ENCODE peak calls at places on chromosome 5, in eight cellular contexts. N, J, T, F, D, L, W and Q are unnamed samples.

GRCh38 chr5:10441992-10442435 is 335 bp downstream of the ROPN1L start:
- DNase-seq in F (peak), L (no peak), N (no peak), D (no peak), T (no peak), J (no peak), W (no peak), Q (peak)

GRCh38 chr5:219492-219891 is 1.4 kb downstream of the SDHA start:
- DNase-seq in W (no peak), N (no peak), L (no peak), T (no peak), F (no peak), D (no peak), J (peak), Q (no peak)

GRCh38 chr5:128038641-128039040 is 44.9 kb upstream of the SLC12A2 start:
- DNase-seq in J (peak), D (no peak), W (no peak), F (no peak), T (no peak), N (no peak), L (no peak), Q (no peak)

GRCh38 chr5:118590806-118591205 is 397.5 kb downstream of the DTWD2 start:
- DNase-seq in J (no peak), L (no peak), D (no peak), T (no peak), W (no peak), F (no peak), N (no peak), Q (no peak)

GRCh38 chr5:112257961-112258360 is 161.1 kb downstream of the EPB41L4A start:
- DNase-seq in J (no peak), W (no peak), D (no peak), F (no peak), T (no peak), L (no peak), N (no peak), Q (no peak)

GRCh38 chr5:154276932-154277331 is 86.4 kb downstream of the GALNT10 start:
- DNase-seq in W (peak), N (peak), T (peak), L (no peak), J (peak), F (no peak), D (no peak), Q (no peak)

GRCh38 chr5:27015758-27016157 is 22.6 kb downstream of the CDH9 start:
- DNase-seq in W (no peak), T (no peak), N (no peak), D (no peak), L (no peak), F (no peak), J (no peak), Q (no peak)

GRCh38 chr5:136276946-136277345 is 84.0 kb upstream of the SMIM32 start:
- DNase-seq in L (no peak), W (no peak), J (peak), F (no peak), N (no peak), D (no peak), T (no peak), Q (no peak)

GRCh38 chr5:1174122-1174936 is 27.1 kb upstream of the SLC6A19 start:
- DNase-seq in W (peak), L (no peak), N (no peak), T (peak), F (peak), J (peak), D (peak), Q (peak)

GRCh38 chr5:62082370-62082778 is 223.6 kb upstream of the KIF2A start:
- DNase-seq in W (peak), N (no peak), J (peak), T (no peak), F (no peak), L (no peak), D (no peak), Q (no peak)

GRCh38 chr5:150672237-150672883 is 11.3 kb downstream of the MYOZ3 start:
- DNase-seq in N (no peak), T (peak), W (no peak), L (no peak), J (no peak), F (peak), D (peak), Q (peak)

GRCh38 chr5:40991168-40991980 is 79.8 kb downstream of the MROH2B start:
- DNase-seq in J (peak), D (no peak), N (no peak), T (peak), L (peak), W (no peak), F (no peak), Q (no peak)

GRCh38 chr5:91928751-91929521 is 545.8 kb upstream of the ARRDC3 start:
- DNase-seq in W (no peak), J (peak), D (no peak), T (no peak), N (no peak), L (no peak), F (no peak), Q (no peak)

GRCh38 chr5:127080001-127080478 is 6.7 kb upstream of the C5orf63 start:
- DNase-seq in J (no peak), W (no peak), L (no peak), F (peak), D (no peak), N (no peak), T (no peak), Q (no peak)

GRCh38 chr5:145976431-145977155 is 40.2 kb downstream of the SH3RF2 start:
- DNase-seq in D (peak), L (no peak), F (no peak), N (no peak), T (no peak), W (no peak), J (peak), Q (no peak)

GRCh38 chr5:139065296-139065695 is 132.9 kb downstream of the SIL1 start:
- DNase-seq in D (peak), T (no peak), J (peak), W (no peak), L (no peak), F (peak), N (no peak), Q (no peak)

GRCh38 chr5:95411476-95411875 is 20.3 kb downstream of the FAM81B start:
- DNase-seq in J (peak), W (no peak), T (no peak), L (no peak), F (no peak), N (no peak), D (no peak), Q (no peak)

GRCh38 chr5:75729321-75729720 is 12.1 kb upstream of the POC5 start:
- DNase-seq in W (no peak), J (no peak), F (no peak), L (no peak), D (peak), T (no peak), N (no peak), Q (no peak)

GRCh38 chr5:63500242-63500641 is 462.0 kb downstream of the HTR1A start:
- DNase-seq in F (no peak), D (no peak), J (no peak), N (no peak), L (no peak), W (no peak), T (no peak), Q (no peak)

GRCh38 chr5:7325975-7326911 is 69.7 kb upstream of the ADCY2 start:
- DNase-seq in J (peak), T (no peak), D (no peak), N (no peak), W (peak), L (no peak), F (no peak), Q (no peak)

GRCh38 chr5:5291357-5291756 is 131.1 kb upstream of the ICE1 start:
- DNase-seq in L (no peak), J (no peak), F (no peak), T (no peak), N (no peak), D (no peak), W (no peak), Q (no peak)

GRCh38 chr5:89504051-89504450 is 621.1 kb upstream of the MEF2C start:
- DNase-seq in W (no peak), D (no peak), L (no peak), T (no peak), N (no peak), J (no peak), F (no peak), Q (no peak)

GRCh38 chr5:177982072-177982727 is 13.8 kb downstream of the PROP1 start:
- DNase-seq in L (no peak), T (no peak), W (no peak), J (no peak), N (no peak), D (peak), F (peak), Q (no peak)

GRCh38 chr5:177086918-177087706 is 397 bp downstream of the FGFR4 start:
- DNase-seq in W (no peak), D (peak), N (no peak), L (no peak), F (peak), T (no peak), J (no peak), Q (peak)

GRCh38 chr5:32283539-32284377 is 29.0 kb downstream of the MTMR12 start:
- DNase-seq in L (no peak), F (no peak), D (no peak), J (peak), T (no peak), W (no peak), N (no peak), Q (peak)

GRCh38 chr5:41896230-41896629 is 7.9 kb upstream of the RIMOC1 start:
- DNase-seq in D (no peak), T (no peak), W (no peak), J (peak), N (no peak), F (no peak), L (no peak), Q (no peak)

GRCh38 chr5:138635268-138635667 is 60.1 kb upstream of the HSPA9 start:
- DNase-seq in J (peak), W (peak), F (no peak), D (no peak), T (no peak), N (no peak), L (no peak), Q (no peak)

GRCh38 chr5:171387970-171388815 is 544 bp downstream of the NPM1 start:
- DNase-seq in T (peak), F (peak), J (peak), L (peak), D (peak), N (peak), W (peak), Q (peak)

GRCh38 chr5:132224721-132225120 is 2.9 kb downstream of the P4HA2 start:
- DNase-seq in L (no peak), D (no peak), F (no peak), T (no peak), W (no peak), J (no peak), N (no peak), Q (no peak)

GRCh38 chr5:172528440-172528839 is 74.1 kb upstream of the SH3PXD2B start:
- DNase-seq in T (no peak), L (no peak), N (no peak), W (no peak), F (no peak), J (peak), D (no peak), Q (no peak)

GRCh38 chr5:124252094-124252750 is 494.2 kb downstream of the ZNF608 start:
- DNase-seq in J (no peak), D (no peak), T (no peak), W (no peak), N (no peak), L (no peak), F (peak), Q (no peak)

GRCh38 chr5:124259017-124259416 is 487.4 kb downstream of the ZNF608 start:
- DNase-seq in N (no peak), J (no peak), T (no peak), W (no peak), L (no peak), F (no peak), D (peak), Q (no peak)

GRCh38 chr5:124252751-124253146 is 493.7 kb downstream of the ZNF608 start:
- DNase-seq in T (no peak), L (no peak), D (no peak), N (no peak), W (no peak), J (no peak), F (no peak), Q (no peak)

GRCh38 chr5:124257048-124257447 is 489.4 kb downstream of the ZNF608 start:
- DNase-seq in F (no peak), J (no peak), D (no peak), T (no peak), L (no peak), N (no peak), W (no peak), Q (no peak)

GRCh38 chr5:124253421-124253820 is 493.0 kb downstream of the ZNF608 start:
- DNase-seq in W (no peak), D (no peak), T (no peak), N (no peak), J (no peak), F (no peak), L (no peak), Q (no peak)
- TF ChIP-seq CTCF in W (no peak), D (no peak), T (no peak), N (no peak), J (no peak), F (no peak), L (no peak), Q (no peak)

DNA sequence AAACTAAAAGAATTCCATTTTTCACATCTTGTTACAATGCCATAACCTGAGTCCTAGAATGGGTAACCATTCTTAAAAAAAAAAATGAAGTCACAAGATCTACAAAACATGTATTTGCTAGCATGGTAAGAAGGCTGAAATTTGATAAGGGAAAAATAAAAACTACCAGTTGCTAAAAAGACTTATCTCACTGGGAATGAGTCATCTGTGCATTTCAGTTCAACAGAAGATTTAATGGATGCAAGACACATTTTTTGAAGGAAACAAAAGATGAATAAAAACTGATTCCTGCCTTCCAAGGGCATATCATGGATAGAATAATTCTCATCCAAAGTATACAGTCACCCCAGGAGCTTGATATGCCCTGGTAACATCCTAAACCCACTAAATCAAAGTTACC is 47.2 kb downstream of the SGTB start:
- DNase-seq in N (no peak), L (no peak), W (no peak), T (no peak), J (peak), F (no peak), D (no peak), Q (no peak)
- TF ChIP-seq CTCF in N (no peak), L (no peak), W (no peak), T (no peak), J (no peak), F (no peak), D (no peak), Q (no peak)

GRCh38 chr5:120228262-120229031 is 235.7 kb upstream of the PRR16 start:
- DNase-seq in N (no peak), D (no peak), T (no peak), L (no peak), F (no peak), J (peak), W (no peak), Q (no peak)
- TF ChIP-seq CTCF in N (no peak), D (peak), T (no peak), L (no peak), F (no peak), J (no peak), W (no peak), Q (no peak)

DNA sequence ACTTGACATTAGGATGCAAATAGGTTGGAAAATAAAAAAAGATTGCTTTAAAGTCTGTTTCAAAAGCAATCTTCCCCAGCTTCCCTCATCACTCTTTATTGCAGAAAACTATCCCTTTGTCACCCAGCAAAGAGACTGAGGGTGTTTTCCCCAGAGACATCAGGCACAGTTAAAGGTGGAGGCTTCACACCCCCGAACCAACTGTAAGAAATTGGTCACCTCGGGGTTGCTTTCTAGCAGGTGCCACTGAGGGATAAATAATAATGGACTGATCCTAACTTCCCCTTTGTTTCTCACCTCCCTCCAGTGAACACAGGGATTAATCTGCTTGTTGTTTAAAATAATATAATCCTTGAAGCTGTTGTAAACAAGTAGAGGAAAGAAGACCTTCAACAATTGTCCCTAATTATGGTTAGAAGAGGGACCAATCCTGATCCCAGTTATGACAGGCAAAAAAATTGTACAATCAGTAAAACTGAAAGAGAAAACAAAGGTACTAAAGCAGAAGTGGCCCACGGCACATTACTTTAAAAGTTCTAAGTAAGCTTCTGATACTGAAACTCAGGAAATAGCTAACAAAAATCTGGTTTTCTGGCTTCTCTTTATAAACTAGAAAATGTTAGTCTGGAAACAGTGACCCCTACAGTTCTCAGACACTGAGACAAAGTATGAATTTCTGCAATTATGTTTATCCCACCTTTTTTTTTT is 6.6 kb upstream of the PCSK1 start:
- DNase-seq in W (no peak), D (no peak), L (no peak), J (peak), N (no peak), F (no peak), T (no peak), Q (peak)
- TF ChIP-seq CTCF in W (peak), D (no peak), L (no peak), J (peak), N (no peak), F (no peak), T (no peak), Q (no peak)

DNA sequence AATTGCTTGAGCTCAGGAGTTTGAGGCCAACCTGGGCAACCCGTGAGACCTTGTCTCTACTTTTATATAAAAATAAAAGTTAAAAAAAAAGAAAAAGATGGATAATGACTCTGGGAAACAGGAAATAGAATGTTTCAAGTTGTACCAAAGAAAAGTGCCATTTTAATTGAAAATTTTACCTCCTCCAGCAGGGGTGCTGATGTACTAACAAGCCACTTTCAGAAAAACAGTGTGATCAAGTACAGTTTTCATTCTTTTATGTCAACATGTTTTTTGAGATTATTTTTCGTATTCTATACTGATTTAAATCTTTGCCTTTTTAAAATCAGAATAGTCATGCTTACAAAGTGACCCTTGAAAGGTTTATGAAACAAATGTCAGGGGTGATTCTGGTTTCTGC is 30.8 kb downstream of the F2R start:
- DNase-seq in D (no peak), J (no peak), L (no peak), W (no peak), N (no peak), T (no peak), F (no peak), Q (no peak)
- TF ChIP-seq CTCF in D (no peak), J (peak), L (no peak), W (no peak), N (no peak), T (no peak), F (no peak), Q (no peak)

GRCh38 chr5:142769793-142770649 is at the start of gene ARHGAP26:
- DNase-seq in L (peak), D (peak), W (peak), F (peak), J (peak), N (peak), T (peak), Q (peak)

GRCh38 chr5:142772766-142773293 is 2.7 kb downstream of the ARHGAP26 start:
- DNase-seq in D (no peak), F (no peak), W (no peak), T (no peak), J (no peak), N (no peak), L (no peak), Q (no peak)

GRCh38 chr5:142767925-142768324 is 2.3 kb upstream of the ARHGAP26 start:
- DNase-seq in F (no peak), D (no peak), L (no peak), N (no peak), T (no peak), J (no peak), W (no peak), Q (no peak)

GRCh38 chr5:142769251-142769792 is 855 bp upstream of the ARHGAP26 start:
- DNase-seq in W (no peak), J (no peak), D (peak), N (no peak), F (peak), T (no peak), L (no peak), Q (no peak)

DNA sequence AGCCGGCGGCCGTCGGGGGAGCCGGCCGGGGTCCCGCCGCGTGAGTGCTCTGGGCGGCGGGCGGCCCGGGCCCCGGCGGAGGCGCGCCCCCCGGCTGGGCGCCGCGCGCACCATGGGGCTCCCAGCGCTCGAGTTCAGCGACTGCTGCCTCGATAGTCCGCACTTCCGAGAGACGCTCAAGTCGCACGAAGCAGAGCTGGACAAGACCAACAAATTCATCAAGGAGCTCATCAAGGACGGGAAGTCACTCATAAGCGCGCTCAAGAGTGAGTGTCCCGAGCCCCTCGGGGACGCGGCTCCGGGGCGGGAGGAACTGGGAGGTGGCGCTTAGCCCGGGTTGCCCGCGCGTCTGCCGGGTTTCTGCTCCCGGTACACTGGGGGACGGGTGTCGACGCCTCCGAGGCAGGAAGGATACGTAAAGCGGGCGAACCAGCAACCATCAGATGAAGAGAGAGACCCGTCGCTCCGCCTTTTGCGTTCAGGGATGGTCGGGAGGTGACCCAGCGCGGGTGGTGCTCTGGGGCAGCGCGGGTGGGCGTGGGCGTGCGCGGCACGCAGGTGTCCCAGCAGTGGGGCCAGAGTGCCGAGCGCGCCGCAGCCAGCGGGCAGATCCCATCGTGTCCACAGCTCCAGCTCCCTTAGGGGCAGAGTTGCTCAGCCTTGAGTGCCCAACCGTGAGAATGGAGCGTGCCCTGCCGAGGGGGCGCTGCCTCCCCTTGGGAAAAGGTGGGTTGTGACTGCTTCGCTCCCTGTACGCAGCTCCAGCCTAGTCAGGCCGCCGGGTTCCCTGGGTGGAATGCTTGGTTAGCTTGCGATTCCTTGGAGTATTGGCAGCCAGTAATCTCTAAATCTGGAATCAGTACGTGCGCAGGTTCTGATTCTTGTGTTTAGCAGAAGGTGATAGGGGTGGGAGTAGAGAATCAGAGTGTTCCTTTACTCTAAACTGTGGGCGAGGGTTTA is 753 bp downstream of the ARHGAP26 start:
- DNase-seq in F (peak), W (no peak), J (peak), L (no peak), T (peak), N (no peak), D (peak), Q (peak)
- TF ChIP-seq CTCF in F (no peak), W (no peak), J (no peak), L (no peak), T (no peak), N (no peak), D (no peak), Q (no peak)